ENCODE peak calls at places on chromosomes 13 and 19, in seven cellular contexts. M is KBM-7, B is caudate nucleus, U is cardiac fibroblast, Z is AG09309, C is transverse colon, T is left ventricle myocardium inferior. S is an unnamed sample.

GRCh38 chr19:45163751-45164150 is 3.0 kb upstream of the NKPD1 start:
- DNase-seq in M (no peak), B (no peak), U (no peak), Z (no peak), C (no peak), T (no peak), S (no peak)

GRCh38 chr13:97367427-97367826 is 66.5 kb upstream of the RAP2A start:
- DNase-seq in M (no peak), B (peak; percentile 35), U (peak; percentile 51), Z (peak; percentile 66), C (no peak), T (no peak), S (peak; percentile 85)

GRCh38 chr19:11560404-11560988 is 1.5 kb upstream of the ELOF1 start:
- DNase-seq in M (peak; percentile 77), B (no peak), U (peak; percentile 80), Z (peak; percentile 25), C (peak; percentile 49), T (no peak), S (peak; percentile 71)

GRCh38 chr13:87678353-87678752 is 7.2 kb downstream of the SLITRK5 start:
- DNase-seq in M (no peak), B (no peak), U (no peak), Z (no peak), C (no peak), T (no peak), S (no peak)

GRCh38 chr19:51521796-51522195 is 9.7 kb downstream of the SIGLEC6 start:
- DNase-seq in M (no peak), B (no peak), U (no peak), Z (no peak), C (no peak), T (no peak), S (no peak)

GRCh38 chr13:106596287-106596937 is 28.5 kb upstream of the ARGLU1 start:
- DNase-seq in M (no peak), B (no peak), U (no peak), Z (no peak), C (no peak), T (no peak), S (no peak)

GRCh38 chr13:49890376-49890775 is 45.8 kb downstream of the SPRYD7 start:
- DNase-seq in M (no peak), B (no peak), U (no peak), Z (no peak), C (no peak), T (no peak), S (no peak)

GRCh38 chr13:110593430-110594130 is 21.8 kb upstream of the NAXD start:
- DNase-seq in M (peak; percentile 73), B (no peak), U (peak; percentile 76), Z (no peak), C (no peak), T (no peak), S (peak; percentile 62)

GRCh38 chr13:24617394-24618218 is 62.6 kb upstream of the ATP12A start:
- DNase-seq in M (no peak), B (no peak), U (no peak), Z (no peak), C (no peak), T (no peak), S (no peak)

GRCh38 chr13:23956106-23956505 is 58.8 kb upstream of the C1QTNF9B start:
- DNase-seq in M (no peak), B (no peak), U (peak; percentile 64), Z (no peak), C (peak; percentile 65), T (no peak), S (peak; percentile 27)

GRCh38 chr19:6044056-6044805 is 66.1 kb downstream of the RFX2 start:
- DNase-seq in M (no peak), B (no peak), U (no peak), Z (no peak), C (no peak), T (no peak), S (no peak)

GRCh38 chr13:32881074-32881791 is 135.0 kb upstream of the KL start:
- DNase-seq in M (no peak), B (peak; percentile 30), U (peak; percentile 52), Z (peak; percentile 78), C (no peak), T (no peak), S (peak; percentile 71)

GRCh38 chr19:44498988-44499387 is 1.3 kb downstream of the ZNF180 start:
- DNase-seq in M (no peak), B (no peak), U (no peak), Z (no peak), C (no peak), T (no peak), S (no peak)

GRCh38 chr19:5090780-5091575 is 122.1 kb downstream of the KDM4B start:
- DNase-seq in M (peak; percentile 4), B (peak; percentile 34), U (peak; percentile 14), Z (peak; percentile 16), C (no peak), T (peak; percentile 65), S (no peak)

GRCh38 chr13:80555796-80556195 is 214.9 kb upstream of the SPRY2 start:
- DNase-seq in M (no peak), B (no peak), U (no peak), Z (no peak), C (no peak), T (no peak), S (no peak)

GRCh38 chr19:52200044-52200443 is 10.2 kb downstream of the PPP2R1A start:
- DNase-seq in M (no peak), B (peak; percentile 39), U (peak; percentile 95), Z (peak; percentile 28), C (no peak), T (peak; percentile 26), S (peak; percentile 15)

GRCh38 chr19:18320865-18321728 is 1.8 kb downstream of the LSM4 start:
- DNase-seq in M (no peak), B (no peak), U (no peak), Z (no peak), C (peak; percentile 87), T (peak; percentile 28), S (no peak)

GRCh38 chr13:51547425-51548176 is 36.7 kb upstream of the WDFY2 start:
- DNase-seq in M (no peak), B (no peak), U (no peak), Z (no peak), C (no peak), T (no peak), S (no peak)

GRCh38 chr13:51785592-51786424 is 18.2 kb downstream of the DHRS12 start:
- DNase-seq in M (peak; percentile 96), B (peak; percentile 52), U (peak; percentile 40), Z (no peak), C (no peak), T (peak; percentile 76), S (no peak)

GRCh38 chr19:5831152-5831551 is 8.3 kb downstream of the FUT6 start:
- DNase-seq in M (no peak), B (no peak), U (no peak), Z (no peak), C (no peak), T (no peak), S (no peak)

GRCh38 chr19:13252569-13253335 is 102.5 kb downstream of the IER2 start:
- DNase-seq in M (no peak), B (no peak), U (no peak), Z (no peak), C (no peak), T (no peak), S (peak; percentile 76)

GRCh38 chr13:106276876-106277275 is 258.6 kb downstream of the EFNB2 start:
- DNase-seq in M (no peak), B (no peak), U (no peak), Z (peak; percentile 27), C (no peak), T (no peak), S (peak; percentile 30)

GRCh38 chr13:114130708-114131580 is 1.5 kb downstream of the RASA3 start:
- DNase-seq in M (peak; percentile 96), B (no peak), U (peak; percentile 91), Z (no peak), C (peak; percentile 53), T (peak; percentile 55), S (peak; percentile 97)

GRCh38 chr19:47719047-47719885 is 6.0 kb downstream of the EHD2 start:
- DNase-seq in M (no peak), B (peak; percentile 76), U (peak; percentile 97), Z (peak; percentile 95), C (peak; percentile 80), T (peak; percentile 91), S (peak; percentile 100)

S was measured in RPMI7951.